ENCODE peak calls at places on chromosomes 13 and 19, in seven cellular contexts. B, U, C, M, L, I and R are unnamed samples.

GRCh38 chr13:24618219-24618955 is 61.8 kb upstream of the ATP12A start:
- DNase-seq in C (peak; percentile 84), I (peak; percentile 25), L (peak; percentile 21), M (no peak), U (no peak), B (no peak), R (no peak)

GRCh38 chr19:40413291-40413994 is at the start of gene PRX:
- DNase-seq in U (no peak), C (no peak), L (no peak), M (no peak), B (no peak), I (no peak), R (no peak)

GRCh38 chr19:39745645-39746044 is 7.8 kb upstream of the CLC start:
- DNase-seq in U (no peak), I (no peak), M (no peak), C (no peak), L (no peak), B (no peak), R (no peak)

GRCh38 chr13:100273576-100273975 is 184.7 kb downstream of the PCCA start:
- DNase-seq in M (no peak), L (no peak), U (no peak), B (no peak), C (no peak), I (peak; percentile 16), R (no peak)

GRCh38 chr19:44808463-44809371 is at the start of gene BCAM:
- DNase-seq in U (peak; percentile 91), M (peak; percentile 79), C (no peak), I (peak; percentile 54), L (no peak), B (no peak), R (peak; percentile 70)

GRCh38 chr19:29964171-29964570 is 22.1 kb downstream of the URI1 start:
- DNase-seq in C (no peak), U (no peak), L (no peak), M (no peak), B (no peak), I (no peak), R (no peak)

GRCh38 chr13:95258619-95259194 is 42.5 kb downstream of the ABCC4 start:
- DNase-seq in L (no peak), C (no peak), U (no peak), B (no peak), I (no peak), M (no peak), R (no peak)

GRCh38 chr19:44824758-44825157 is 15.9 kb downstream of the BCAM start:
- DNase-seq in C (no peak), B (no peak), L (no peak), U (peak; percentile 87), I (peak; percentile 30), M (no peak), R (peak; percentile 43)

GRCh38 chr19:34118879-34119748 is 53.2 kb upstream of the LSM14A start:
- DNase-seq in L (no peak), C (no peak), B (no peak), I (no peak), U (no peak), M (no peak), R (no peak)

GRCh38 chr13:108575430-108575829 is 54.0 kb upstream of the MYO16 start:
- DNase-seq in C (no peak), M (no peak), B (no peak), U (no peak), I (no peak), L (no peak), R (no peak)

GRCh38 chr19:1847684-1848398 is 442 bp downstream of the REXO1 start:
- DNase-seq in M (peak; percentile 49), U (peak; percentile 25), I (peak; percentile 80), B (no peak), C (peak; percentile 76), L (no peak), R (peak; percentile 57)

GRCh38 chr19:17180997-17181702 is 34.0 kb upstream of the USE1 start:
- DNase-seq in C (no peak), B (no peak), L (no peak), U (no peak), I (no peak), M (no peak), R (no peak)

GRCh38 chr13:108342369-108343289 is 73.1 kb downstream of the TNFSF13B start:
- DNase-seq in I (peak; percentile 41), C (no peak), B (no peak), L (no peak), U (peak; percentile 20), M (no peak), R (peak; percentile 15)

GRCh38 chr13:48790996-48791395 is 137.3 kb downstream of the CYSLTR2 start:
- DNase-seq in C (no peak), B (no peak), M (no peak), I (no peak), L (no peak), U (no peak), R (no peak)

GRCh38 chr19:10769533-10770491 is 51.9 kb downstream of the DNM2 start:
- DNase-seq in C (no peak), I (peak; percentile 50), B (peak; percentile 53), U (no peak), M (no peak), L (peak; percentile 11), R (peak; percentile 47)

GRCh38 chr13:83845121-83845520 is 37.2 kb downstream of the SLITRK1 start:
- DNase-seq in U (no peak), I (no peak), L (no peak), C (no peak), M (no peak), B (no peak), R (no peak)

GRCh38 chr19:3073159-3073563 is 10.9 kb upstream of the TLE5 start:
- DNase-seq in L (no peak), U (peak; percentile 69), I (peak; percentile 66), C (no peak), B (no peak), M (peak; percentile 78), R (peak; percentile 51)

GRCh38 chr13:21637296-21637695 is 33.3 kb upstream of the MICU2 start:
- DNase-seq in I (peak; percentile 68), B (peak; percentile 15), U (no peak), M (no peak), C (no peak), L (no peak), R (peak; percentile 88)

GRCh38 chr19:18265611-18265981 is 8.7 kb downstream of the IQCN start:
- DNase-seq in L (no peak), U (no peak), B (no peak), C (no peak), I (no peak), M (no peak), R (no peak)

GRCh38 chr13:53821632-53822031 is 793.0 kb downstream of the OLFM4 start:
- DNase-seq in I (no peak), B (no peak), M (no peak), L (no peak), C (no peak), U (peak; percentile 3), R (no peak)

GRCh38 chr13:106471957-106472543 is 63.4 kb downstream of the EFNB2 start:
- DNase-seq in L (no peak), C (no peak), M (peak; percentile 10), I (peak; percentile 87), B (peak; percentile 60), U (peak; percentile 27), R (peak; percentile 92)

GRCh38 chr13:100560498-100561215 is 27.9 kb downstream of the GGACT start:
- DNase-seq in I (no peak), B (no peak), U (no peak), M (no peak), C (no peak), L (no peak), R (no peak)

GRCh38 chr13:84661718-84662117 is 779.4 kb upstream of the SLITRK1 start:
- DNase-seq in L (no peak), I (no peak), U (no peak), B (no peak), C (no peak), M (no peak), R (no peak)

GRCh38 chr13:51681037-51681678 is 96.9 kb downstream of the WDFY2 start:
- DNase-seq in B (peak; percentile 45), I (peak; percentile 69), L (no peak), M (no peak), U (no peak), C (no peak), R (peak; percentile 85)

GRCh38 chr13:20431080-20431479 is 94.6 kb downstream of the CRYL1 start:
- DNase-seq in B (no peak), C (no peak), I (peak; percentile 13), L (no peak), M (no peak), U (no peak), R (no peak)

GRCh38 chr19:418761-419632 is 10.1 kb upstream of the C2CD4C start:
- DNase-seq in I (peak; percentile 25), C (no peak), L (no peak), M (no peak), U (no peak), B (no peak), R (no peak)

GRCh38 chr13:39876258-39876657 is 220.8 kb downstream of the COG6 start:
- DNase-seq in M (no peak), U (no peak), C (no peak), B (peak; percentile 80), I (peak; percentile 95), L (no peak), R (peak; percentile 92)

GRCh38 chr13:92460479-92460878 is 766.1 kb upstream of the GPC6 start:
- DNase-seq in B (no peak), C (no peak), U (no peak), I (no peak), M (no peak), L (no peak), R (no peak)

GRCh38 chr19:16400911-16401675 is 70.7 kb downstream of the EPS15L1 start:
- DNase-seq in U (no peak), C (no peak), I (no peak), M (no peak), B (no peak), L (no peak), R (no peak)

GRCh38 chr19:21891086-21891485 is 55.1 kb upstream of the ZNF43 start:
- DNase-seq in M (no peak), B (no peak), U (no peak), C (no peak), I (no peak), L (no peak), R (no peak)